ENCODE peak calls at places on chromosomes 4 and X, in six cellular contexts. One of them, this sample, is unnamed. For H3K4me1, the result is how much of the 10 kb centered on the place peaks cover.

GRCh38 chrX:41419082-41419481 is 28.1 kb upstream of the NYX start:
- DNase-seq in HCT116: no peak
- DNase-seq in GM23248: no peak
- DNase-seq in OCI-LY7: no peak
- DNase-seq in MM.1S: no peak
- DNase-seq in SK-N-SH: no peak
- DNase-seq in this sample: no peak

GRCh38 chr4:138736362-138736761 is 279.2 kb upstream of the NOCT start:
- DNase-seq in HCT116: no peak
- DNase-seq in GM23248: peak
- DNase-seq in OCI-LY7: no peak
- DNase-seq in MM.1S: no peak
- DNase-seq in SK-N-SH: no peak
- DNase-seq in this sample: no peak

GRCh38 chr4:102736636-102737549 is 23.9 kb downstream of the MANBA start:
- DNase-seq in HCT116: no peak
- DNase-seq in GM23248: no peak
- DNase-seq in OCI-LY7: no peak
- DNase-seq in MM.1S: peak
- DNase-seq in SK-N-SH: no peak
- DNase-seq in this sample: peak

GRCh38 chrX:110055616-110056015 is 52.7 kb downstream of the TMEM164 start:
- DNase-seq in HCT116: no peak
- DNase-seq in GM23248: no peak
- DNase-seq in OCI-LY7: no peak
- DNase-seq in MM.1S: no peak
- DNase-seq in SK-N-SH: no peak
- DNase-seq in this sample: no peak

GRCh38 chrX:22339459-22339858 is 66.7 kb downstream of the CBLL2 start:
- DNase-seq in HCT116: no peak
- DNase-seq in GM23248: no peak
- DNase-seq in OCI-LY7: no peak
- DNase-seq in MM.1S: no peak
- DNase-seq in SK-N-SH: no peak
- DNase-seq in this sample: no peak

GRCh38 chrX:138378876-138379275 is 332.6 kb downstream of the FGF13 start:
- DNase-seq in HCT116: no peak
- DNase-seq in GM23248: no peak
- DNase-seq in OCI-LY7: no peak
- DNase-seq in MM.1S: no peak
- DNase-seq in SK-N-SH: no peak
- DNase-seq in this sample: no peak

GRCh38 chr4:153067376-153067775 is 131.3 kb downstream of the FHDC1 start:
- DNase-seq in HCT116: no peak
- DNase-seq in GM23248: peak
- DNase-seq in OCI-LY7: no peak
- DNase-seq in MM.1S: no peak
- DNase-seq in SK-N-SH: no peak
- DNase-seq in this sample: peak

GRCh38 chrX:115324194-115324593 is 34.7 kb downstream of the LUZP4 start:
- DNase-seq in HCT116: no peak
- DNase-seq in GM23248: peak
- DNase-seq in OCI-LY7: no peak
- DNase-seq in MM.1S: no peak
- DNase-seq in SK-N-SH: no peak
- DNase-seq in this sample: peak

GRCh38 chr4:76306882-76307669 is 543 bp downstream of the STBD1 start:
- DNase-seq in HCT116: no peak
- DNase-seq in GM23248: peak
- DNase-seq in OCI-LY7: no peak
- DNase-seq in MM.1S: peak
- DNase-seq in SK-N-SH: peak
- DNase-seq in this sample: peak

GRCh38 chr4:140052050-140052449 is 101.9 kb downstream of the MAML3 start:
- DNase-seq in HCT116: peak
- DNase-seq in GM23248: peak
- DNase-seq in OCI-LY7: peak
- DNase-seq in MM.1S: peak
- DNase-seq in SK-N-SH: no peak
- DNase-seq in this sample: peak

GRCh38 chr4:26015133-26015651 is 101.2 kb downstream of the SMIM20 start:
- DNase-seq in HCT116: no peak
- DNase-seq in GM23248: peak
- DNase-seq in OCI-LY7: no peak
- DNase-seq in MM.1S: no peak
- DNase-seq in SK-N-SH: no peak
- DNase-seq in this sample: no peak

GRCh38 chr4:107561481-107561880 is 158.6 kb downstream of the PAPSS1 start:
- DNase-seq in HCT116: no peak
- DNase-seq in GM23248: no peak
- DNase-seq in OCI-LY7: no peak
- DNase-seq in MM.1S: no peak
- DNase-seq in SK-N-SH: no peak
- DNase-seq in this sample: no peak

GRCh38 chrX:150224676-150225075 is 138.4 kb upstream of the MAMLD1 start:
- DNase-seq in HCT116: no peak
- DNase-seq in GM23248: no peak
- DNase-seq in OCI-LY7: no peak
- DNase-seq in MM.1S: no peak
- DNase-seq in SK-N-SH: no peak
- DNase-seq in this sample: no peak

GRCh38 chrX:274904-275475 is 6.2 kb upstream of the PLCXD1 start:
- DNase-seq in HCT116: no peak
- DNase-seq in GM23248: no peak
- DNase-seq in OCI-LY7: no peak
- DNase-seq in MM.1S: no peak
- DNase-seq in SK-N-SH: no peak
- DNase-seq in this sample: peak

GRCh38 chr4:53852343-53852742 is 212.1 kb downstream of the CHIC2 start:
- DNase-seq in HCT116: no peak
- DNase-seq in GM23248: no peak
- DNase-seq in OCI-LY7: no peak
- DNase-seq in MM.1S: no peak
- DNase-seq in SK-N-SH: no peak
- DNase-seq in this sample: no peak

GRCh38 chr4:55906999-55907398 is 41.7 kb upstream of the CEP135 start:
- DNase-seq in HCT116: peak
- DNase-seq in GM23248: peak
- DNase-seq in OCI-LY7: no peak
- DNase-seq in MM.1S: no peak
- DNase-seq in SK-N-SH: no peak
- DNase-seq in this sample: no peak

GRCh38 chrX:153459976-153460375 is 10.4 kb downstream of the HAUS7 start:
- DNase-seq in HCT116: no peak
- DNase-seq in GM23248: peak
- DNase-seq in OCI-LY7: no peak
- DNase-seq in MM.1S: no peak
- DNase-seq in SK-N-SH: no peak
- DNase-seq in this sample: no peak

GRCh38 chrX:101357166-101357795 is 8.7 kb upstream of the TIMM8A start:
- DNase-seq in HCT116: peak
- DNase-seq in GM23248: peak
- DNase-seq in OCI-LY7: peak
- DNase-seq in MM.1S: peak
- DNase-seq in SK-N-SH: no peak
- DNase-seq in this sample: no peak

GRCh38 chr4:162705130-162705803 is 461.4 kb downstream of the NAF1 start:
- DNase-seq in HCT116: no peak
- DNase-seq in GM23248: no peak
- DNase-seq in OCI-LY7: no peak
- DNase-seq in MM.1S: no peak
- DNase-seq in SK-N-SH: no peak
- DNase-seq in this sample: no peak

GRCh38 chr4:38957947-38958346 is 74.3 kb downstream of the TMEM156 start:
- DNase-seq in HCT116: no peak
- DNase-seq in GM23248: no peak
- DNase-seq in OCI-LY7: no peak
- DNase-seq in MM.1S: no peak
- DNase-seq in SK-N-SH: no peak
- DNase-seq in this sample: no peak

GRCh38 chrX:38704146-38704882 is 96.9 kb upstream of the MID1IP1 start:
- DNase-seq in HCT116: no peak
- DNase-seq in GM23248: no peak
- DNase-seq in OCI-LY7: no peak
- DNase-seq in MM.1S: no peak
- DNase-seq in SK-N-SH: no peak
- DNase-seq in this sample: no peak

GRCh38 chrX:108020631-108021030 is 24.2 kb upstream of the VSIG1 start:
- DNase-seq in HCT116: peak
- DNase-seq in GM23248: peak
- DNase-seq in OCI-LY7: peak
- DNase-seq in MM.1S: peak
- DNase-seq in SK-N-SH: no peak
- DNase-seq in this sample: no peak

GRCh38 chr4:23945521-23946017 is 55.7 kb upstream of the PPARGC1A start:
- DNase-seq in HCT116: no peak
- DNase-seq in GM23248: peak
- DNase-seq in OCI-LY7: no peak
- DNase-seq in MM.1S: no peak
- DNase-seq in SK-N-SH: no peak
- DNase-seq in this sample: peak

GRCh38 chr4:75512336-75513211 is 1.6 kb downstream of the RCHY1 start:
- DNase-seq in HCT116: no peak
- DNase-seq in GM23248: peak
- DNase-seq in OCI-LY7: peak
- DNase-seq in MM.1S: peak
- DNase-seq in SK-N-SH: no peak
- DNase-seq in this sample: no peak

GRCh38 chr4:183299464-183299863 is 20.6 kb downstream of the CLDN22 start:
- DNase-seq in HCT116: no peak
- DNase-seq in GM23248: no peak
- DNase-seq in OCI-LY7: no peak
- DNase-seq in MM.1S: no peak
- DNase-seq in SK-N-SH: no peak
- DNase-seq in this sample: no peak

GRCh38 chrX:49037883-49038475 is 5.2 kb downstream of the TFE3 start:
- DNase-seq in HCT116: no peak
- DNase-seq in GM23248: peak
- DNase-seq in OCI-LY7: no peak
- DNase-seq in MM.1S: no peak
- DNase-seq in SK-N-SH: no peak
- DNase-seq in this sample: no peak

GRCh38 chrX:70755850-70756249 is 152.7 kb downstream of the TEX11 start:
- DNase-seq in HCT116: no peak
- DNase-seq in GM23248: no peak
- DNase-seq in OCI-LY7: no peak
- DNase-seq in MM.1S: peak
- DNase-seq in SK-N-SH: no peak
- DNase-seq in this sample: no peak

GRCh38 chr4:86831262-86832090 is 17.7 kb downstream of the SLC10A6 start:
- DNase-seq in HCT116: peak
- DNase-seq in GM23248: peak
- DNase-seq in OCI-LY7: no peak
- DNase-seq in MM.1S: no peak
- DNase-seq in SK-N-SH: no peak
- DNase-seq in this sample: peak

GRCh38 chr4:46123872-46124755 is at the start of gene GABRG1:
- DNase-seq in HCT116: no peak
- DNase-seq in GM23248: no peak
- DNase-seq in OCI-LY7: no peak
- DNase-seq in MM.1S: no peak
- DNase-seq in SK-N-SH: no peak
- DNase-seq in this sample: peak

GRCh38 chr4:46124773-46125172 is 919 bp upstream of the GABRG1 start:
- DNase-seq in HCT116: no peak
- DNase-seq in GM23248: peak
- DNase-seq in OCI-LY7: no peak
- DNase-seq in MM.1S: no peak
- DNase-seq in SK-N-SH: peak
- DNase-seq in this sample: peak
- TF ChIP-seq EZH2phosphoT487 in HCT116: no peak
- TF ChIP-seq EZH2phosphoT487 in GM23248: no peak
- TF ChIP-seq EZH2phosphoT487 in OCI-LY7: no peak
- TF ChIP-seq EZH2phosphoT487 in MM.1S: no peak
- TF ChIP-seq EZH2phosphoT487 in SK-N-SH: no peak
- TF ChIP-seq EZH2phosphoT487 in this sample: no peak

DNA sequence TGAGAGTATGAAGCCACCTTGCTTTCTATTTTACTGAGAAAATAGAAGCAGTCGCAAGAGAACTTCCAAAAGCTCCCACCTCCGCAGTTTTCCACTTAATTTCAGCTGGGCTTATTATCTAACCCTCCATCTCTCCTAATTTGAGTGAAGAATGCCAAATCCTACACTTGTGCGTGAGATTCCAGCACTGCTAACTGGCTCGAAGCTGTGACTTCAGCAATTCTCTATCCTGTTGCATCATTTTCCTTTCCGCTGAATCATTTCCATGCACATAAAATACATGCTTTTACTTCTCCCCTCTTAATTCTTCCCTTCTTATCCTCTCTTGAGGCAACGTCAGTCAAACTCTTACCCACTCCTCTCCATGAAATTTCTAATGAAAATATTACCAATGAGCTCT is 189.5 kb downstream of the GASK1B start:
- DNase-seq in HCT116: no peak
- DNase-seq in GM23248: peak
- DNase-seq in OCI-LY7: no peak
- DNase-seq in MM.1S: no peak
- DNase-seq in SK-N-SH: no peak
- DNase-seq in this sample: no peak
- H2AFZ ChIP-seq in HCT116: no peak
- H2AFZ ChIP-seq in GM23248: no peak
- H2AFZ ChIP-seq in OCI-LY7: no peak
- H2AFZ ChIP-seq in MM.1S: no peak
- H2AFZ ChIP-seq in SK-N-SH: no peak
- H2AFZ ChIP-seq in this sample: no peak

GRCh38 chr4:57099363-57099762 is 10.8 kb downstream of the IGFBP7 start:
- DNase-seq in HCT116: no peak
- DNase-seq in GM23248: no peak
- DNase-seq in OCI-LY7: no peak
- DNase-seq in MM.1S: no peak
- DNase-seq in SK-N-SH: no peak
- DNase-seq in this sample: no peak
- H3K4me1 ChIP-seq in HCT116: under half
- H3K4me1 ChIP-seq in GM23248: half or more
- H3K4me1 ChIP-seq in OCI-LY7: under half
- H3K4me1 ChIP-seq in MM.1S: under half
- H3K4me1 ChIP-seq in SK-N-SH: under half
- H3K4me1 ChIP-seq in this sample: under half

GRCh38 chr4:48295116-48295515 is 25.5 kb upstream of the TEC start:
- DNase-seq in HCT116: no peak
- DNase-seq in GM23248: peak
- DNase-seq in OCI-LY7: no peak
- DNase-seq in MM.1S: no peak
- DNase-seq in SK-N-SH: no peak
- DNase-seq in this sample: no peak

DNA sequence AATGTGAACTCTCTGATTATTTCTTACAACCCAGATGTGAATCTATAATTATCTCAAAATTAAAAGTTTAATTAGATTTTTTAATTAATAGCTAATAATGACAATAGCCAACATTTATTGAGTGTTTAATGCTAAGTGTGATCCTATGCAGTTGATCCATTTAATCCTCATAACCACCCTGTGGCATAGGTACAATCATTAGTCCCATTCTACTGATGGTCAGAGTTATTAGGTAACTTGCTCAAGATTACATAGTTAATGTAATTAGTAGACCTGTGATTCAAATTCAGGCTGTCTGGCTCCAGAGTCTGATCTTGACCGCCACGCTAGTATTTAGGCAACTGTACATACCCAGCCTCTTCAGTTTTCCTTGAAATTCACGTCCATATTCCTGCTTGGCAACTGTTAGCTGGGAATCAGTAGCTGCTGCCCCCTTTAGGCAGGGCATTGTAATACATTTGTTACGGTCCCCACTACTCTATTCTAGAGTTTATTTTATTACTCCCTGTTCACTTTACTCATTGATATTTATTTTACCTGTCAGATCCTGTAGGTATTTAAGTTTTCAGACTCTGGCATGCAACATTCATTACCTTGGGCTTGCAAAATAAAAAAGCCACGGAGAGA is 20.6 kb upstream of the TEC start:
- DNase-seq in HCT116: peak
- DNase-seq in GM23248: peak
- DNase-seq in OCI-LY7: peak
- DNase-seq in MM.1S: no peak
- DNase-seq in SK-N-SH: peak
- DNase-seq in this sample: peak
- TF ChIP-seq EZH2phosphoT487 in HCT116: no peak
- TF ChIP-seq EZH2phosphoT487 in GM23248: no peak
- TF ChIP-seq EZH2phosphoT487 in OCI-LY7: no peak
- TF ChIP-seq EZH2phosphoT487 in MM.1S: no peak
- TF ChIP-seq EZH2phosphoT487 in SK-N-SH: no peak
- TF ChIP-seq EZH2phosphoT487 in this sample: no peak